ENCODE peak calls at places on chromosomes 2 and 18, in nine cellular contexts. One of them, this sample, is unnamed.

GRCh38 chr18:60684843-60685513 is 312.4 kb upstream of the MC4R start:
- DNase-seq in GM04504: no peak
- DNase-seq in MM.1S: peak; percentile 36
- DNase-seq in stimulated activated naive B cell treated with anti-CD40 and anti-IgM and Interleukin-4, amounts not matched to agents 10 μg/mL and 1 μg/mL and 100 μg/mL, for 72 hours: no peak
- DNase-seq in naive thymus-derived CD8-positive, alpha-beta T cell: no peak
- DNase-seq in NCI-H510A: peak; percentile 12
- DNase-seq in HT1080: peak; percentile 11
- DNase-seq in EH: peak; percentile 9
- DNase-seq in stimulated activated CD4-positive, alpha-beta T cell treated with anti-CD3 and anti-CD28 coated beads, Interleukin-12 subunit alpha, Interleukin-12 subunit beta, amount 100 ng/mL, for 4 hours: no peak
- DNase-seq in this sample: peak; percentile 34

GRCh38 chr2:213490087-213490486 is 205.8 kb downstream of the SPAG16 start:
- DNase-seq in GM04504: no peak
- DNase-seq in MM.1S: peak; percentile 16
- DNase-seq in stimulated activated naive B cell treated with anti-CD40 and anti-IgM and Interleukin-4, amounts not matched to agents 10 μg/mL and 1 μg/mL and 100 μg/mL, for 72 hours: no peak
- DNase-seq in naive thymus-derived CD8-positive, alpha-beta T cell: no peak
- DNase-seq in NCI-H510A: no peak
- DNase-seq in HT1080: no peak
- DNase-seq in EH: no peak
- DNase-seq in stimulated activated CD4-positive, alpha-beta T cell treated with anti-CD3 and anti-CD28 coated beads, Interleukin-12 subunit alpha, Interleukin-12 subunit beta, amount 100 ng/mL, for 4 hours: no peak
- DNase-seq in this sample: no peak

GRCh38 chr2:19632327-19633040 is 269.3 kb downstream of the TTC32 start:
- DNase-seq in GM04504: peak; percentile 53
- DNase-seq in MM.1S: no peak
- DNase-seq in stimulated activated naive B cell treated with anti-CD40 and anti-IgM and Interleukin-4, amounts not matched to agents 10 μg/mL and 1 μg/mL and 100 μg/mL, for 72 hours: no peak
- DNase-seq in naive thymus-derived CD8-positive, alpha-beta T cell: no peak
- DNase-seq in NCI-H510A: no peak
- DNase-seq in HT1080: no peak
- DNase-seq in EH: peak; percentile 52
- DNase-seq in stimulated activated CD4-positive, alpha-beta T cell treated with anti-CD3 and anti-CD28 coated beads, Interleukin-12 subunit alpha, Interleukin-12 subunit beta, amount 100 ng/mL, for 4 hours: no peak
- DNase-seq in this sample: peak; percentile 52

GRCh38 chr2:184449760-184450159 is 148.6 kb upstream of the ZNF804A start:
- DNase-seq in GM04504: no peak
- DNase-seq in MM.1S: no peak
- DNase-seq in stimulated activated naive B cell treated with anti-CD40 and anti-IgM and Interleukin-4, amounts not matched to agents 10 μg/mL and 1 μg/mL and 100 μg/mL, for 72 hours: no peak
- DNase-seq in naive thymus-derived CD8-positive, alpha-beta T cell: no peak
- DNase-seq in NCI-H510A: no peak
- DNase-seq in HT1080: no peak
- DNase-seq in EH: no peak
- DNase-seq in stimulated activated CD4-positive, alpha-beta T cell treated with anti-CD3 and anti-CD28 coated beads, Interleukin-12 subunit alpha, Interleukin-12 subunit beta, amount 100 ng/mL, for 4 hours: no peak
- DNase-seq in this sample: no peak

GRCh38 chr2:136253288-136254004 is 135.5 kb upstream of the CXCR4 start:
- DNase-seq in GM04504: no peak
- DNase-seq in MM.1S: peak; percentile 12
- DNase-seq in stimulated activated naive B cell treated with anti-CD40 and anti-IgM and Interleukin-4, amounts not matched to agents 10 μg/mL and 1 μg/mL and 100 μg/mL, for 72 hours: peak; percentile 50
- DNase-seq in naive thymus-derived CD8-positive, alpha-beta T cell: no peak
- DNase-seq in NCI-H510A: no peak
- DNase-seq in HT1080: no peak
- DNase-seq in EH: no peak
- DNase-seq in stimulated activated CD4-positive, alpha-beta T cell treated with anti-CD3 and anti-CD28 coated beads, Interleukin-12 subunit alpha, Interleukin-12 subunit beta, amount 100 ng/mL, for 4 hours: no peak
- DNase-seq in this sample: no peak

GRCh38 chr18:31610841-31611240 is 19.2 kb downstream of the TTR start:
- DNase-seq in GM04504: no peak
- DNase-seq in MM.1S: no peak
- DNase-seq in stimulated activated naive B cell treated with anti-CD40 and anti-IgM and Interleukin-4, amounts not matched to agents 10 μg/mL and 1 μg/mL and 100 μg/mL, for 72 hours: no peak
- DNase-seq in naive thymus-derived CD8-positive, alpha-beta T cell: no peak
- DNase-seq in NCI-H510A: peak; percentile 58
- DNase-seq in HT1080: peak; percentile 16
- DNase-seq in EH: no peak
- DNase-seq in stimulated activated CD4-positive, alpha-beta T cell treated with anti-CD3 and anti-CD28 coated beads, Interleukin-12 subunit alpha, Interleukin-12 subunit beta, amount 100 ng/mL, for 4 hours: no peak
- DNase-seq in this sample: no peak

GRCh38 chr2:20755132-20755800 is 67.6 kb downstream of the LDAH start:
- DNase-seq in GM04504: no peak
- DNase-seq in MM.1S: no peak
- DNase-seq in stimulated activated naive B cell treated with anti-CD40 and anti-IgM and Interleukin-4, amounts not matched to agents 10 μg/mL and 1 μg/mL and 100 μg/mL, for 72 hours: no peak
- DNase-seq in naive thymus-derived CD8-positive, alpha-beta T cell: no peak
- DNase-seq in NCI-H510A: no peak
- DNase-seq in HT1080: no peak
- DNase-seq in EH: peak; percentile 5
- DNase-seq in stimulated activated CD4-positive, alpha-beta T cell treated with anti-CD3 and anti-CD28 coated beads, Interleukin-12 subunit alpha, Interleukin-12 subunit beta, amount 100 ng/mL, for 4 hours: no peak
- DNase-seq in this sample: no peak

GRCh38 chr2:45114221-45114955 is 105.1 kb upstream of the SIX2 start:
- DNase-seq in GM04504: no peak
- DNase-seq in MM.1S: no peak
- DNase-seq in stimulated activated naive B cell treated with anti-CD40 and anti-IgM and Interleukin-4, amounts not matched to agents 10 μg/mL and 1 μg/mL and 100 μg/mL, for 72 hours: no peak
- DNase-seq in naive thymus-derived CD8-positive, alpha-beta T cell: no peak
- DNase-seq in NCI-H510A: no peak
- DNase-seq in HT1080: no peak
- DNase-seq in EH: no peak
- DNase-seq in stimulated activated CD4-positive, alpha-beta T cell treated with anti-CD3 and anti-CD28 coated beads, Interleukin-12 subunit alpha, Interleukin-12 subunit beta, amount 100 ng/mL, for 4 hours: no peak
- DNase-seq in this sample: no peak

GRCh38 chr2:27303093-27304025 is 4.9 kb downstream of the UCN start:
- DNase-seq in GM04504: peak; percentile 45
- DNase-seq in MM.1S: peak; percentile 82
- DNase-seq in stimulated activated naive B cell treated with anti-CD40 and anti-IgM and Interleukin-4, amounts not matched to agents 10 μg/mL and 1 μg/mL and 100 μg/mL, for 72 hours: no peak
- DNase-seq in naive thymus-derived CD8-positive, alpha-beta T cell: peak; percentile 54
- DNase-seq in NCI-H510A: peak; percentile 46
- DNase-seq in HT1080: peak; percentile 73
- DNase-seq in EH: peak; percentile 78
- DNase-seq in stimulated activated CD4-positive, alpha-beta T cell treated with anti-CD3 and anti-CD28 coated beads, Interleukin-12 subunit alpha, Interleukin-12 subunit beta, amount 100 ng/mL, for 4 hours: no peak
- DNase-seq in this sample: peak; percentile 68

GRCh38 chr2:187008111-187008510 is 159.1 kb upstream of the ZSWIM2 start:
- DNase-seq in GM04504: no peak
- DNase-seq in MM.1S: peak; percentile 21
- DNase-seq in stimulated activated naive B cell treated with anti-CD40 and anti-IgM and Interleukin-4, amounts not matched to agents 10 μg/mL and 1 μg/mL and 100 μg/mL, for 72 hours: no peak
- DNase-seq in naive thymus-derived CD8-positive, alpha-beta T cell: no peak
- DNase-seq in NCI-H510A: no peak
- DNase-seq in HT1080: peak; percentile 34
- DNase-seq in EH: peak; percentile 43
- DNase-seq in stimulated activated CD4-positive, alpha-beta T cell treated with anti-CD3 and anti-CD28 coated beads, Interleukin-12 subunit alpha, Interleukin-12 subunit beta, amount 100 ng/mL, for 4 hours: no peak
- DNase-seq in this sample: no peak

GRCh38 chr2:190443778-190444481 is 35.8 kb downstream of the MFSD6 start:
- DNase-seq in GM04504: no peak
- DNase-seq in MM.1S: no peak
- DNase-seq in stimulated activated naive B cell treated with anti-CD40 and anti-IgM and Interleukin-4, amounts not matched to agents 10 μg/mL and 1 μg/mL and 100 μg/mL, for 72 hours: no peak
- DNase-seq in naive thymus-derived CD8-positive, alpha-beta T cell: no peak
- DNase-seq in NCI-H510A: no peak
- DNase-seq in HT1080: no peak
- DNase-seq in EH: peak; percentile 24
- DNase-seq in stimulated activated CD4-positive, alpha-beta T cell treated with anti-CD3 and anti-CD28 coated beads, Interleukin-12 subunit alpha, Interleukin-12 subunit beta, amount 100 ng/mL, for 4 hours: no peak
- DNase-seq in this sample: no peak

GRCh38 chr18:65737346-65737745 is 13.5 kb upstream of the CDH7 start:
- DNase-seq in GM04504: no peak
- DNase-seq in MM.1S: no peak
- DNase-seq in stimulated activated naive B cell treated with anti-CD40 and anti-IgM and Interleukin-4, amounts not matched to agents 10 μg/mL and 1 μg/mL and 100 μg/mL, for 72 hours: no peak
- DNase-seq in naive thymus-derived CD8-positive, alpha-beta T cell: no peak
- DNase-seq in NCI-H510A: no peak
- DNase-seq in HT1080: no peak
- DNase-seq in EH: no peak
- DNase-seq in stimulated activated CD4-positive, alpha-beta T cell treated with anti-CD3 and anti-CD28 coated beads, Interleukin-12 subunit alpha, Interleukin-12 subunit beta, amount 100 ng/mL, for 4 hours: no peak
- DNase-seq in this sample: no peak

GRCh38 chr2:48991415-48992131 is 162.7 kb downstream of the FSHR start:
- DNase-seq in GM04504: no peak
- DNase-seq in MM.1S: no peak
- DNase-seq in stimulated activated naive B cell treated with anti-CD40 and anti-IgM and Interleukin-4, amounts not matched to agents 10 μg/mL and 1 μg/mL and 100 μg/mL, for 72 hours: no peak
- DNase-seq in naive thymus-derived CD8-positive, alpha-beta T cell: no peak
- DNase-seq in NCI-H510A: no peak
- DNase-seq in HT1080: no peak
- DNase-seq in EH: no peak
- DNase-seq in stimulated activated CD4-positive, alpha-beta T cell treated with anti-CD3 and anti-CD28 coated beads, Interleukin-12 subunit alpha, Interleukin-12 subunit beta, amount 100 ng/mL, for 4 hours: no peak
- DNase-seq in this sample: no peak

GRCh38 chr2:171072164-171072563 is 88.5 kb downstream of the TLK1 start:
- DNase-seq in GM04504: no peak
- DNase-seq in MM.1S: no peak
- DNase-seq in stimulated activated naive B cell treated with anti-CD40 and anti-IgM and Interleukin-4, amounts not matched to agents 10 μg/mL and 1 μg/mL and 100 μg/mL, for 72 hours: no peak
- DNase-seq in naive thymus-derived CD8-positive, alpha-beta T cell: no peak
- DNase-seq in NCI-H510A: no peak
- DNase-seq in HT1080: no peak
- DNase-seq in EH: no peak
- DNase-seq in stimulated activated CD4-positive, alpha-beta T cell treated with anti-CD3 and anti-CD28 coated beads, Interleukin-12 subunit alpha, Interleukin-12 subunit beta, amount 100 ng/mL, for 4 hours: no peak
- DNase-seq in this sample: no peak

GRCh38 chr2:42959148-42959992 is 167.0 kb upstream of the HAAO start:
- DNase-seq in GM04504: no peak
- DNase-seq in MM.1S: no peak
- DNase-seq in stimulated activated naive B cell treated with anti-CD40 and anti-IgM and Interleukin-4, amounts not matched to agents 10 μg/mL and 1 μg/mL and 100 μg/mL, for 72 hours: no peak
- DNase-seq in naive thymus-derived CD8-positive, alpha-beta T cell: no peak
- DNase-seq in NCI-H510A: no peak
- DNase-seq in HT1080: no peak
- DNase-seq in EH: peak; percentile 54
- DNase-seq in stimulated activated CD4-positive, alpha-beta T cell treated with anti-CD3 and anti-CD28 coated beads, Interleukin-12 subunit alpha, Interleukin-12 subunit beta, amount 100 ng/mL, for 4 hours: no peak
- DNase-seq in this sample: peak; percentile 65

This sample was measured in AG20443.